ENCODE peak calls at places on chromosomes 6 and 20, in nine cellular contexts. C, T, B, V, D, F, O, X and S are unnamed samples.

GRCh38 chr20:35010405-35011192 is 54.9 kb downstream of the MYH7B start:
- DNase-seq in X (peak), B (no peak), C (no peak), V (peak), D (no peak), T (no peak), F (no peak), O (no peak), S (no peak)

GRCh38 chr6:43287717-43288679 is 10.1 kb upstream of the SLC22A7 start:
- DNase-seq in F (no peak), V (no peak), X (no peak), C (peak), D (no peak), B (peak), T (no peak), O (no peak), S (no peak)

GRCh38 chr20:36306557-36307411 is 645 bp downstream of the DLGAP4 start:
- DNase-seq in F (no peak), B (no peak), O (no peak), T (no peak), C (no peak), X (no peak), D (no peak), V (no peak), S (no peak)

GRCh38 chr6:52509281-52510212 is 67.3 kb downstream of the TRAM2 start:
- DNase-seq in V (no peak), X (no peak), C (no peak), T (no peak), O (no peak), B (no peak), F (no peak), D (no peak), S (no peak)

GRCh38 chr20:33410081-33410742 is 8.9 kb upstream of the CDK5RAP1 start:
- DNase-seq in X (no peak), F (no peak), T (no peak), O (no peak), V (no peak), C (peak), B (no peak), D (no peak), S (no peak)

GRCh38 chr20:64038579-64039292 is 2.8 kb downstream of the C20orf204 start:
- DNase-seq in V (peak), X (peak), B (peak), F (peak), T (peak), D (peak), C (peak), O (no peak), S (peak)

GRCh38 chr6:12490376-12490903 is 200.3 kb downstream of the EDN1 start:
- DNase-seq in D (no peak), V (no peak), F (no peak), O (no peak), T (no peak), X (no peak), B (no peak), C (no peak), S (no peak)

GRCh38 chr6:133504761-133505160 is 263.6 kb downstream of the EYA4 start:
- DNase-seq in F (no peak), C (no peak), O (no peak), B (no peak), V (no peak), D (peak), X (no peak), T (no peak), S (no peak)

GRCh38 chr6:37705239-37706051 is 7.8 kb upstream of the MDGA1 start:
- DNase-seq in T (peak), C (peak), V (peak), F (peak), X (peak), D (peak), B (peak), O (no peak), S (peak)

GRCh38 chr6:10521104-10521808 is at the start of gene GCNT2:
- DNase-seq in D (no peak), C (no peak), V (peak), X (no peak), F (no peak), T (no peak), B (peak), O (no peak), S (peak)

GRCh38 chr6:155185544-155185943 is 78.3 kb upstream of the CLDN20 start:
- DNase-seq in F (no peak), C (no peak), X (no peak), D (no peak), V (no peak), T (no peak), O (no peak), B (peak), S (no peak)

GRCh38 chr6:29708432-29709177 is 14.6 kb upstream of the HLA-F start:
- DNase-seq in B (peak), D (no peak), X (no peak), V (peak), C (no peak), T (no peak), F (no peak), O (no peak), S (no peak)

GRCh38 chr20:61353261-61353995 is 101.4 kb downstream of the CDH4 start:
- DNase-seq in F (no peak), B (no peak), X (no peak), V (no peak), C (peak), T (no peak), O (no peak), D (no peak), S (no peak)

DNA sequence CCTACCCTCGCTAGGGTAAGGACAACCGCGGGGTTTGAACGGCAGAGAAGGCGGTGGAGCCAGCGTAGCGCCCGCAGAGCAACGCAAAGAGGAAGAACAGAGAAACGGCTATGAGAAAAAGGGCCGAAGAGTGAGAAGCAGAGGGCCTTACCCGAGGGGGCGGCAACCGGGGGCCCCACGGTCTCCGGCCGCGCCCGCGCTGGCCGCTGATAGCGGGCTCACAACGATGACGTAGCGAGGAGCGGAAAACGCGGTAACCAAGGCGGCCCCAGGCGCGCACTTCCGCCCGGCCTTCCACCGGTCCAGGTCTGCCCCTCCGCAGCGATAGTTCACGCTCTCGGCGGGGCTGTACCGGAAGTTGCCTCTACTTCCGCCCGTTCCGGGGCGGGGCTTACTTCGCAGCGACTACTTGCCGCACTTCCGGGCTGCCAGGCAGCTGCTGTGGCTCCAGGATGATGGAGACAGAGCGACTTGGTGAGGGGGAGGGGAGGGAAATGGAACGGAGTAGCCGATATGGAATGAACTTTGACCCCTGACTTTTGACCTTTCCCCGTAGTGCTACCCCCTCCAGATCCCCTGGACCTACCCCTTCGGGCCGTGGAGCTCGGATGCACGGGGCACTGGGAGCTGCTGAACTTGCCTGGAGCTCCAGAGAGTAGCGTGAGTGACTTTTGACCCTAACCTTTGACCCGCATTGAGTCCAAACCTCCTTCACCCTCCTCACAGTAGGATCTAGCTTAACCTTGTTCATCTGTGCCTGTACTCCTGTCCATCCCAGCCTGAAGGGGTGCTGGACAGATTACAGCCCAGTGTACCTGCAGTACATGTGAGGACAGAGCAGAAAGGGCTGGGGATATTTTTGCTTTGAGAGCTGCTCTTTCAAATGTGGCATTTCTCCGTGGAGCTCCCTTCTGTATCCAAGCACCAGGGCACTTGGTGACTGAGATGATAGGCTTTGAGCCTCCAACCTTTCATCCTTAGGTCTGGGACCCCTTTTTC is at the start of the genes NELFE and SKIC2:
- DNase-seq in B (peak), X (peak), V (peak), T (peak), O (peak), C (peak), F (peak), D (peak), S (peak)
- TF ChIP-seq POLR2A in B (peak), X (peak), V (peak), T (peak), O (peak), C (peak), F (peak), D (peak), S (peak)

DNA sequence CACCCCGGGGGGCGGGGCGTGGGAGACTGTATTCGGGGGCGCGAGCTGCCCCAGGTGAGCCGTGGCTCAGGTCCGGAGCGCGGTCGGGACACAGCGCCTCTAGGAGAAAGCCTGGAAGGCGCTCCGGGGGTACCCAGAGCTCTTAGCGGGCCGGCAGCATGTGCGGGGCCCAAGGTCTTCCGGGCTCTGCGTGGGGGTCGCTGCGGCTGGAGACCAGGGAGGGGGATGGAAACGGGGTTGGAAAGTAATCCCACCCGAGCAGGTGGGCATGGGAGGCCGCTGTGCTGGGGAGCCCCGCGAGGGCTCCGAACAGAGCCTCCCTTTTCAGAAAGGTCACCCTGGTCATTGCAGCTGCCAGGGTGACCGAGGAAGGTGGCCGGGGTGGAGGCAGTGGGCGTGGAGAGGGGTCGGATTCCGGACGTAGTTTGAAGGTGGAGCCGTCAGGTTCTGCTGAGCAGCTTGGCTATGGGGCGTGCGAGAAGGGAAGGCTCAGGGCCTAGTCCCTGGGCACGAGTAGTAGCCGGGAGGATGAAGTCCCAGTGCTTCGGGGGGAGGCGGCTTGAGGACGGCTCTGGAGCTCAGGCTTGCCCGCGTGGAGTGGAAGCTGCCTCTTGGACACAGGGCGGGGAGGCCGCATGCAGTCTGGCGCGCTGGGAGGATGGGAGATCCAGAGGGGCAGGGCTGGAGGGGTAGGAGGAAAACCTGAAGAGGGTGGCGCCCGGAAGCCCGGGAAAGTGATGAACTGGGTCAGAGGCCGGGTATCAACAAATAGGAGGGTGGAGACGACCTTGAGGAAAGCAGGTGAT is at the start of gene SIRT5:
- DNase-seq in X (peak), F (peak), T (peak), C (peak), O (peak), D (peak), B (peak), V (peak), S (peak)
- TF ChIP-seq POLR2A in X (peak), F (peak), T (no peak), C (peak), O (peak), D (peak), B (peak), V (peak), S (peak)

DNA sequence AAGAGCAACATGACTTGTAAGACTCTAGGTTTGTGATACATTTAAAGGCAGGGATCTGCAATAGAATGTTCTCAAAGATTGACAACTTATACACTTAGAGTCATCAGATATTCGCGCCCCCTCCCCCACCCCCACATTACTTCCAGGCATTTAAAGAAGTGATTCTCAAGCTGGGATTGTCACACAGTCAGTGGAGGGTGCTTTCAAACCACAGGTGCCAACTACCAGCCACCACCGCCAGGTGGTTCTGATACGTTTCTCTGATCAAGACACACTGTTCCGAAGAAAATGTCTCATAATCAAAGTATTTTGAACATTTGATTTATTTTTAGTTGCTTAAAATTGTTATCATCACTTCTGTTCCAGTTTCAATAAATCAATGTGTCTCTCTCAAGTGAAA is 357.5 kb downstream of the ESR1 start:
- DNase-seq in T (no peak), F (no peak), B (no peak), V (no peak), D (no peak), X (no peak), O (no peak), C (no peak), S (no peak)
- TF ChIP-seq POLR2A in T (no peak), F (no peak), B (no peak), V (no peak), D (no peak), X (no peak), O (no peak), C (no peak), S (no peak)

GRCh38 chr6:158441639-158442308 is 118.1 kb upstream of the TMEM181 start:
- DNase-seq in V (no peak), D (peak), T (peak), C (no peak), F (peak), O (no peak), B (no peak), X (peak), S (no peak)
- TF ChIP-seq POLR2A in V (no peak), D (no peak), T (no peak), C (no peak), F (no peak), O (no peak), B (no peak), X (no peak), S (no peak)